ENCODE peak calls at places on chromosomes 2 and 18, in six cellular contexts. H is choroid plexus epithelial cell, Y is A549, O is adrenal gland, J is GM12878, K is Peyer's patch. G is an unnamed sample.

GRCh38 chr2:225033440-225034390 is 8.6 kb downstream of the DOCK10 start:
- DNase-seq in K (no peak), Y (no peak), J (no peak), H (no peak), O (no peak), G (no peak)

GRCh38 chr2:126634273-126634861 is 21.6 kb upstream of the GYPC start:
- DNase-seq in J (no peak), H (peak), K (peak), O (no peak), Y (no peak), G (no peak)

GRCh38 chr2:67516899-67517530 is 119.9 kb downstream of the ETAA1 start:
- DNase-seq in Y (no peak), O (no peak), K (no peak), J (no peak), H (peak), G (no peak)

GRCh38 chr2:85662899-85663683 is 4.9 kb downstream of the SFTPB start:
- DNase-seq in H (peak), O (peak), K (no peak), J (no peak), Y (no peak), G (no peak)

GRCh38 chr2:119827866-119828507 is 68.3 kb downstream of the PTPN4 start:
- DNase-seq in H (peak), Y (no peak), O (no peak), J (no peak), K (no peak), G (no peak)

GRCh38 chr2:220894069-220894468 is 678.0 kb downstream of the EPHA4 start:
- DNase-seq in K (no peak), O (no peak), J (no peak), Y (no peak), H (no peak), G (no peak)

GRCh38 chr18:58194028-58194427 is 150.0 kb downstream of the NEDD4L start:
- DNase-seq in Y (no peak), J (no peak), O (peak), H (no peak), K (no peak), G (no peak)

GRCh38 chr18:498901-499300 is 1.6 kb downstream of the COLEC12 start:
- DNase-seq in H (no peak), J (no peak), Y (no peak), K (no peak), O (no peak), G (no peak)

GRCh38 chr2:111659361-111660281 is 224.4 kb downstream of the ANAPC1 start:
- DNase-seq in Y (peak), H (peak), K (no peak), O (peak), J (no peak), G (no peak)
- H3K4me3 ChIP-seq in Y (no peak), H (no peak), K (no peak), O (no peak), J (no peak), G (no peak)

GRCh38 chr18:8703181-8703638 is 2.1 kb upstream of the MTCL1 start:
- DNase-seq in H (no peak), O (no peak), K (no peak), J (no peak), Y (no peak), G (no peak)
- TF ChIP-seq CTCF in H (no peak), O (no peak), K (no peak), J (no peak), Y (no peak), G (no peak)

DNA sequence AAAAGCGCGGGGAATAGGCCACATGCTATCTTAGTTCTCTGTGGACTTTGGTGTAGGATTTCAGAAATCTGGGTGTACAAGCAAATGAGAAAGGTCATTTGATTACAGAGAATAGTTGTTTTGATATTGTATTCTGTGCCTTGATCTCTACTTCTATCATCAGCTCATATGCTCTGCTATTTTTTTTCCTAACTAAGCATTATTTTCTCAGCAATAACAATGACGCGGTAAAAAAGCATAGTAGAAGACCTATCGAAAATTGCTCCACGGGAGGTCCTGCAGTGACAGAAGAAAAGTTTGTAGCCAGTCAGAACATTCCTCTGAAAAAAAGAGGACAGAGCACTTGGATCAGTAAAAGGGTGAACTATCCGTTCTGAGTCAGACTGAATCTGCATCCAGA is 2.8 kb upstream of the SETBP1 start:
- DNase-seq in K (no peak), J (no peak), O (no peak), H (no peak), Y (no peak), G (no peak)
- H3K4me3 ChIP-seq in K (no peak), J (no peak), O (no peak), H (no peak), Y (no peak), G (no peak)

GRCh38 chr2:175864131-175864728 is 137.8 kb downstream of the LNPK start:
- DNase-seq in Y (no peak), O (no peak), K (no peak), H (no peak), J (no peak), G (no peak)
- TF ChIP-seq CTCF in Y (no peak), O (no peak), K (no peak), H (no peak), J (no peak), G (no peak)